ENCODE peak calls at places on chromosome 2, in nine cellular contexts. One of them, this sample, is unnamed.

GRCh38 chr2:102603904-102604303 is 15.4 kb upstream of the SLC9A2 start:
- DNase-seq in NCI-H146: no peak
- DNase-seq in HTR-8/SVneo: no peak
- DNase-seq in HL-60: peak
- DNase-seq in Right ventricle myocardium superior: no peak
- DNase-seq in amniotic stem cell: no peak
- DNase-seq in stimulated activated CD4-positive, alpha-beta T cell treated with anti-CD3 and anti-CD28 coated beads, Interleukin-1b, Interleukin-23, amount 100 ng/mL, for 48 hours: no peak
- DNase-seq in T47D: peak
- DNase-seq in heart right ventricle: no peak
- DNase-seq in this sample: peak

GRCh38 chr2:42725657-42726056 is 38.3 kb downstream of the OXER1 start:
- DNase-seq in NCI-H146: no peak
- DNase-seq in HTR-8/SVneo: no peak
- DNase-seq in HL-60: peak
- DNase-seq in Right ventricle myocardium superior: no peak
- DNase-seq in amniotic stem cell: no peak
- DNase-seq in stimulated activated CD4-positive, alpha-beta T cell treated with anti-CD3 and anti-CD28 coated beads, Interleukin-1b, Interleukin-23, amount 100 ng/mL, for 48 hours: no peak
- DNase-seq in T47D: no peak
- DNase-seq in heart right ventricle: no peak
- DNase-seq in this sample: no peak

GRCh38 chr2:58448065-58448507 is 207.0 kb upstream of the FANCL start:
- DNase-seq in NCI-H146: peak
- DNase-seq in HTR-8/SVneo: peak
- DNase-seq in HL-60: peak
- DNase-seq in Right ventricle myocardium superior: peak
- DNase-seq in amniotic stem cell: peak
- DNase-seq in stimulated activated CD4-positive, alpha-beta T cell treated with anti-CD3 and anti-CD28 coated beads, Interleukin-1b, Interleukin-23, amount 100 ng/mL, for 48 hours: peak
- DNase-seq in T47D: peak
- DNase-seq in heart right ventricle: no peak
- DNase-seq in this sample: peak

GRCh38 chr2:109563294-109563693 is 50.5 kb downstream of the SEPTIN10 start:
- DNase-seq in NCI-H146: no peak
- DNase-seq in HTR-8/SVneo: no peak
- DNase-seq in HL-60: no peak
- DNase-seq in Right ventricle myocardium superior: no peak
- DNase-seq in amniotic stem cell: no peak
- DNase-seq in stimulated activated CD4-positive, alpha-beta T cell treated with anti-CD3 and anti-CD28 coated beads, Interleukin-1b, Interleukin-23, amount 100 ng/mL, for 48 hours: no peak
- DNase-seq in T47D: no peak
- DNase-seq in heart right ventricle: no peak
- DNase-seq in this sample: no peak

GRCh38 chr2:38376346-38376682 is 759 bp downstream of the ATL2 start:
- DNase-seq in NCI-H146: peak
- DNase-seq in HTR-8/SVneo: peak
- DNase-seq in HL-60: peak
- DNase-seq in Right ventricle myocardium superior: peak
- DNase-seq in amniotic stem cell: peak
- DNase-seq in stimulated activated CD4-positive, alpha-beta T cell treated with anti-CD3 and anti-CD28 coated beads, Interleukin-1b, Interleukin-23, amount 100 ng/mL, for 48 hours: no peak
- DNase-seq in T47D: peak
- DNase-seq in heart right ventricle: no peak
- DNase-seq in this sample: peak

GRCh38 chr2:210072922-210073509 is 70.6 kb downstream of the RPE start:
- DNase-seq in NCI-H146: peak
- DNase-seq in HTR-8/SVneo: peak
- DNase-seq in HL-60: peak
- DNase-seq in Right ventricle myocardium superior: no peak
- DNase-seq in amniotic stem cell: no peak
- DNase-seq in stimulated activated CD4-positive, alpha-beta T cell treated with anti-CD3 and anti-CD28 coated beads, Interleukin-1b, Interleukin-23, amount 100 ng/mL, for 48 hours: no peak
- DNase-seq in T47D: peak
- DNase-seq in heart right ventricle: no peak
- DNase-seq in this sample: no peak

GRCh38 chr2:9397201-9397600 is 26.1 kb downstream of the ITGB1BP1 start:
- DNase-seq in NCI-H146: no peak
- DNase-seq in HTR-8/SVneo: no peak
- DNase-seq in HL-60: no peak
- DNase-seq in Right ventricle myocardium superior: no peak
- DNase-seq in amniotic stem cell: no peak
- DNase-seq in stimulated activated CD4-positive, alpha-beta T cell treated with anti-CD3 and anti-CD28 coated beads, Interleukin-1b, Interleukin-23, amount 100 ng/mL, for 48 hours: no peak
- DNase-seq in T47D: no peak
- DNase-seq in heart right ventricle: no peak
- DNase-seq in this sample: no peak

GRCh38 chr2:15643209-15643500 is 51.5 kb downstream of the DDX1 start:
- DNase-seq in NCI-H146: no peak
- DNase-seq in HTR-8/SVneo: no peak
- DNase-seq in HL-60: no peak
- DNase-seq in Right ventricle myocardium superior: no peak
- DNase-seq in amniotic stem cell: no peak
- DNase-seq in stimulated activated CD4-positive, alpha-beta T cell treated with anti-CD3 and anti-CD28 coated beads, Interleukin-1b, Interleukin-23, amount 100 ng/mL, for 48 hours: no peak
- DNase-seq in T47D: no peak
- DNase-seq in heart right ventricle: no peak
- DNase-seq in this sample: no peak

GRCh38 chr2:241391892-241392665 is 36.0 kb downstream of the FARP2 start:
- DNase-seq in NCI-H146: peak
- DNase-seq in HTR-8/SVneo: peak
- DNase-seq in HL-60: peak
- DNase-seq in Right ventricle myocardium superior: no peak
- DNase-seq in amniotic stem cell: no peak
- DNase-seq in stimulated activated CD4-positive, alpha-beta T cell treated with anti-CD3 and anti-CD28 coated beads, Interleukin-1b, Interleukin-23, amount 100 ng/mL, for 48 hours: no peak
- DNase-seq in T47D: peak
- DNase-seq in heart right ventricle: no peak
- DNase-seq in this sample: peak

GRCh38 chr2:220209093-220209492 is 581.7 kb downstream of the SLC4A3 start:
- DNase-seq in NCI-H146: no peak
- DNase-seq in HTR-8/SVneo: no peak
- DNase-seq in HL-60: no peak
- DNase-seq in Right ventricle myocardium superior: no peak
- DNase-seq in amniotic stem cell: no peak
- DNase-seq in stimulated activated CD4-positive, alpha-beta T cell treated with anti-CD3 and anti-CD28 coated beads, Interleukin-1b, Interleukin-23, amount 100 ng/mL, for 48 hours: no peak
- DNase-seq in T47D: no peak
- DNase-seq in heart right ventricle: no peak
- DNase-seq in this sample: no peak

GRCh38 chr2:239966848-239967136 is 58.4 kb downstream of the NDUFA10 start:
- DNase-seq in NCI-H146: no peak
- DNase-seq in HTR-8/SVneo: no peak
- DNase-seq in HL-60: no peak
- DNase-seq in Right ventricle myocardium superior: peak
- DNase-seq in amniotic stem cell: no peak
- DNase-seq in stimulated activated CD4-positive, alpha-beta T cell treated with anti-CD3 and anti-CD28 coated beads, Interleukin-1b, Interleukin-23, amount 100 ng/mL, for 48 hours: no peak
- DNase-seq in T47D: no peak
- DNase-seq in heart right ventricle: no peak
- DNase-seq in this sample: no peak

GRCh38 chr2:229861431-229861830 is 60.4 kb downstream of the TRIP12 start:
- DNase-seq in NCI-H146: no peak
- DNase-seq in HTR-8/SVneo: no peak
- DNase-seq in HL-60: no peak
- DNase-seq in Right ventricle myocardium superior: no peak
- DNase-seq in amniotic stem cell: no peak
- DNase-seq in stimulated activated CD4-positive, alpha-beta T cell treated with anti-CD3 and anti-CD28 coated beads, Interleukin-1b, Interleukin-23, amount 100 ng/mL, for 48 hours: no peak
- DNase-seq in T47D: no peak
- DNase-seq in heart right ventricle: no peak
- DNase-seq in this sample: no peak

GRCh38 chr2:234722176-234722575 is 225.3 kb upstream of the ARL4C start:
- DNase-seq in NCI-H146: no peak
- DNase-seq in HTR-8/SVneo: no peak
- DNase-seq in HL-60: no peak
- DNase-seq in Right ventricle myocardium superior: no peak
- DNase-seq in amniotic stem cell: no peak
- DNase-seq in stimulated activated CD4-positive, alpha-beta T cell treated with anti-CD3 and anti-CD28 coated beads, Interleukin-1b, Interleukin-23, amount 100 ng/mL, for 48 hours: no peak
- DNase-seq in T47D: no peak
- DNase-seq in heart right ventricle: no peak
- DNase-seq in this sample: no peak

GRCh38 chr2:197033222-197033621 is 106.7 kb upstream of the PGAP1 start:
- DNase-seq in NCI-H146: no peak
- DNase-seq in HTR-8/SVneo: no peak
- DNase-seq in HL-60: no peak
- DNase-seq in Right ventricle myocardium superior: no peak
- DNase-seq in amniotic stem cell: no peak
- DNase-seq in stimulated activated CD4-positive, alpha-beta T cell treated with anti-CD3 and anti-CD28 coated beads, Interleukin-1b, Interleukin-23, amount 100 ng/mL, for 48 hours: no peak
- DNase-seq in T47D: no peak
- DNase-seq in heart right ventricle: no peak
- DNase-seq in this sample: no peak

GRCh38 chr2:43068053-43068471 is 158.3 kb downstream of the ZFP36L2 start:
- DNase-seq in NCI-H146: no peak
- DNase-seq in HTR-8/SVneo: no peak
- DNase-seq in HL-60: no peak
- DNase-seq in Right ventricle myocardium superior: no peak
- DNase-seq in amniotic stem cell: no peak
- DNase-seq in stimulated activated CD4-positive, alpha-beta T cell treated with anti-CD3 and anti-CD28 coated beads, Interleukin-1b, Interleukin-23, amount 100 ng/mL, for 48 hours: no peak
- DNase-seq in T47D: no peak
- DNase-seq in heart right ventricle: no peak
- DNase-seq in this sample: no peak

GRCh38 chr2:37872192-37872545 is 52.9 kb upstream of the RMDN2 start:
- DNase-seq in NCI-H146: no peak
- DNase-seq in HTR-8/SVneo: no peak
- DNase-seq in HL-60: no peak
- DNase-seq in Right ventricle myocardium superior: no peak
- DNase-seq in amniotic stem cell: no peak
- DNase-seq in stimulated activated CD4-positive, alpha-beta T cell treated with anti-CD3 and anti-CD28 coated beads, Interleukin-1b, Interleukin-23, amount 100 ng/mL, for 48 hours: no peak
- DNase-seq in T47D: no peak
- DNase-seq in heart right ventricle: no peak
- DNase-seq in this sample: no peak

GRCh38 chr2:172250801-172251200 is 148.1 kb upstream of the DLX2 start:
- DNase-seq in NCI-H146: no peak
- DNase-seq in HTR-8/SVneo: no peak
- DNase-seq in HL-60: no peak
- DNase-seq in Right ventricle myocardium superior: no peak
- DNase-seq in amniotic stem cell: no peak
- DNase-seq in stimulated activated CD4-positive, alpha-beta T cell treated with anti-CD3 and anti-CD28 coated beads, Interleukin-1b, Interleukin-23, amount 100 ng/mL, for 48 hours: no peak
- DNase-seq in T47D: no peak
- DNase-seq in heart right ventricle: no peak
- DNase-seq in this sample: no peak

GRCh38 chr2:202069189-202070050 is 3.6 kb upstream of the KIAA2012 start:
- DNase-seq in NCI-H146: no peak
- DNase-seq in HTR-8/SVneo: no peak
- DNase-seq in HL-60: peak
- DNase-seq in Right ventricle myocardium superior: no peak
- DNase-seq in amniotic stem cell: no peak
- DNase-seq in stimulated activated CD4-positive, alpha-beta T cell treated with anti-CD3 and anti-CD28 coated beads, Interleukin-1b, Interleukin-23, amount 100 ng/mL, for 48 hours: no peak
- DNase-seq in T47D: no peak
- DNase-seq in heart right ventricle: no peak
- DNase-seq in this sample: no peak

GRCh38 chr2:120546077-120546864 is 189.4 kb upstream of the GLI2 start:
- DNase-seq in NCI-H146: no peak
- DNase-seq in HTR-8/SVneo: peak
- DNase-seq in HL-60: no peak
- DNase-seq in Right ventricle myocardium superior: peak
- DNase-seq in amniotic stem cell: peak
- DNase-seq in stimulated activated CD4-positive, alpha-beta T cell treated with anti-CD3 and anti-CD28 coated beads, Interleukin-1b, Interleukin-23, amount 100 ng/mL, for 48 hours: no peak
- DNase-seq in T47D: no peak
- DNase-seq in heart right ventricle: no peak
- DNase-seq in this sample: no peak

GRCh38 chr2:7014201-7014640 is 97.0 kb downstream of the RNF144A start:
- DNase-seq in NCI-H146: peak
- DNase-seq in HTR-8/SVneo: no peak
- DNase-seq in HL-60: peak
- DNase-seq in Right ventricle myocardium superior: no peak
- DNase-seq in amniotic stem cell: no peak
- DNase-seq in stimulated activated CD4-positive, alpha-beta T cell treated with anti-CD3 and anti-CD28 coated beads, Interleukin-1b, Interleukin-23, amount 100 ng/mL, for 48 hours: peak
- DNase-seq in T47D: peak
- DNase-seq in heart right ventricle: no peak
- DNase-seq in this sample: peak

GRCh38 chr2:71460595-71461303 is 7.4 kb downstream of the DYSF start:
- DNase-seq in NCI-H146: peak
- DNase-seq in HTR-8/SVneo: no peak
- DNase-seq in HL-60: no peak
- DNase-seq in Right ventricle myocardium superior: no peak
- DNase-seq in amniotic stem cell: peak
- DNase-seq in stimulated activated CD4-positive, alpha-beta T cell treated with anti-CD3 and anti-CD28 coated beads, Interleukin-1b, Interleukin-23, amount 100 ng/mL, for 48 hours: no peak
- DNase-seq in T47D: peak
- DNase-seq in heart right ventricle: peak
- DNase-seq in this sample: no peak

GRCh38 chr2:54419386-54419785 is 36.7 kb upstream of the SPTBN1 start:
- DNase-seq in NCI-H146: no peak
- DNase-seq in HTR-8/SVneo: no peak
- DNase-seq in HL-60: no peak
- DNase-seq in Right ventricle myocardium superior: no peak
- DNase-seq in amniotic stem cell: no peak
- DNase-seq in stimulated activated CD4-positive, alpha-beta T cell treated with anti-CD3 and anti-CD28 coated beads, Interleukin-1b, Interleukin-23, amount 100 ng/mL, for 48 hours: no peak
- DNase-seq in T47D: no peak
- DNase-seq in heart right ventricle: no peak
- DNase-seq in this sample: no peak

GRCh38 chr2:74037379-74037860 is 52.7 kb downstream of the TET3 start:
- DNase-seq in NCI-H146: no peak
- DNase-seq in HTR-8/SVneo: no peak
- DNase-seq in HL-60: peak
- DNase-seq in Right ventricle myocardium superior: no peak
- DNase-seq in amniotic stem cell: no peak
- DNase-seq in stimulated activated CD4-positive, alpha-beta T cell treated with anti-CD3 and anti-CD28 coated beads, Interleukin-1b, Interleukin-23, amount 100 ng/mL, for 48 hours: no peak
- DNase-seq in T47D: no peak
- DNase-seq in heart right ventricle: no peak
- DNase-seq in this sample: no peak

GRCh38 chr2:161250864-161251436 is 57.3 kb upstream of the PSMD14 start:
- DNase-seq in NCI-H146: peak
- DNase-seq in HTR-8/SVneo: peak
- DNase-seq in HL-60: peak
- DNase-seq in Right ventricle myocardium superior: no peak
- DNase-seq in amniotic stem cell: peak
- DNase-seq in stimulated activated CD4-positive, alpha-beta T cell treated with anti-CD3 and anti-CD28 coated beads, Interleukin-1b, Interleukin-23, amount 100 ng/mL, for 48 hours: no peak
- DNase-seq in T47D: peak
- DNase-seq in heart right ventricle: no peak
- DNase-seq in this sample: peak

GRCh38 chr2:22124003-22124402 is 1000.2 kb downstream of the TDRD15 start:
- DNase-seq in NCI-H146: no peak
- DNase-seq in HTR-8/SVneo: no peak
- DNase-seq in HL-60: no peak
- DNase-seq in Right ventricle myocardium superior: no peak
- DNase-seq in amniotic stem cell: no peak
- DNase-seq in stimulated activated CD4-positive, alpha-beta T cell treated with anti-CD3 and anti-CD28 coated beads, Interleukin-1b, Interleukin-23, amount 100 ng/mL, for 48 hours: no peak
- DNase-seq in T47D: peak
- DNase-seq in heart right ventricle: no peak
- DNase-seq in this sample: no peak

GRCh38 chr2:6773007-6773693 is 92.6 kb downstream of the CMPK2 start:
- DNase-seq in NCI-H146: peak
- DNase-seq in HTR-8/SVneo: peak
- DNase-seq in HL-60: peak
- DNase-seq in Right ventricle myocardium superior: peak
- DNase-seq in amniotic stem cell: no peak
- DNase-seq in stimulated activated CD4-positive, alpha-beta T cell treated with anti-CD3 and anti-CD28 coated beads, Interleukin-1b, Interleukin-23, amount 100 ng/mL, for 48 hours: peak
- DNase-seq in T47D: peak
- DNase-seq in heart right ventricle: peak
- DNase-seq in this sample: peak

GRCh38 chr2:224085246-224085645 is 46.2 kb upstream of the SERPINE2 start:
- DNase-seq in NCI-H146: no peak
- DNase-seq in HTR-8/SVneo: peak
- DNase-seq in HL-60: no peak
- DNase-seq in Right ventricle myocardium superior: no peak
- DNase-seq in amniotic stem cell: peak
- DNase-seq in stimulated activated CD4-positive, alpha-beta T cell treated with anti-CD3 and anti-CD28 coated beads, Interleukin-1b, Interleukin-23, amount 100 ng/mL, for 48 hours: no peak
- DNase-seq in T47D: no peak
- DNase-seq in heart right ventricle: no peak
- DNase-seq in this sample: no peak

This sample was measured in NCI-H510A treated with DMSO at 0.1 percent for 48 hours.